ENCODE peak calls at places on chromosomes 2 and 18, in six cellular contexts. J is heart left ventricle, C is adrenal gland, Y is SJSA1, M is mesendoderm, W is astrocyte of the spinal cord. F is an unnamed sample.

GRCh38 chr2:144695661-144696060 is 175.7 kb upstream of the ZEB2 start:
- DNase-seq in J (no peak), C (no peak), Y (no peak), M (no peak), W (no peak), F (no peak)

GRCh38 chr2:23386422-23387220 is 1.6 kb downstream of the KLHL29 start:
- DNase-seq in J (peak), C (peak), Y (no peak), M (peak), W (peak), F (no peak)

GRCh38 chr2:163681765-163682164 is 54.0 kb downstream of the FIGN start:
- DNase-seq in J (peak), C (peak), Y (no peak), M (no peak), W (peak), F (peak)

GRCh38 chr2:214465386-214466146 is 54.7 kb downstream of the VWC2L start:
- DNase-seq in J (peak), C (no peak), Y (no peak), M (peak), W (peak), F (no peak)

GRCh38 chr2:230665263-230665691 is 47.4 kb upstream of the CAB39 start:
- DNase-seq in J (no peak), C (no peak), Y (no peak), M (no peak), W (no peak), F (no peak)

GRCh38 chr2:24875272-24875671 is 44.8 kb downstream of the ADCY3 start:
- DNase-seq in J (no peak), C (no peak), Y (no peak), M (no peak), W (peak), F (no peak)

GRCh38 chr2:145184741-145185671 is 665.1 kb upstream of the ZEB2 start:
- DNase-seq in J (no peak), C (no peak), Y (no peak), M (no peak), W (peak), F (no peak)

GRCh38 chr2:190069936-190070696 is 7.6 kb upstream of the MSTN start:
- DNase-seq in J (no peak), C (peak), Y (no peak), M (peak), W (peak), F (peak)

GRCh38 chr2:234251326-234252271 is 201.1 kb downstream of the SPP2 start:
- DNase-seq in J (no peak), C (no peak), Y (peak), M (no peak), W (peak), F (peak)

GRCh38 chr2:159131882-159132281 is 154.6 kb downstream of the WDSUB1 start:
- DNase-seq in J (no peak), C (no peak), Y (peak), M (peak), W (peak), F (peak)

GRCh38 chr18:63452273-63452672 is 24.5 kb upstream of the SERPINB5 start:
- DNase-seq in J (no peak), C (no peak), Y (no peak), M (no peak), W (no peak), F (no peak)

GRCh38 chr2:190959911-190960788 is 53.8 kb downstream of the STAT1 start:
- DNase-seq in J (no peak), C (no peak), Y (no peak), M (no peak), W (no peak), F (no peak)

GRCh38 chr18:79608535-79608934 is 71.1 kb upstream of the CTDP1 start:
- DNase-seq in J (peak), C (no peak), Y (no peak), M (no peak), W (no peak), F (no peak)

GRCh38 chr2:166419616-166419934 is 43.8 kb upstream of the SCN9A start:
- DNase-seq in J (no peak), C (no peak), Y (no peak), M (peak), W (peak), F (peak)

GRCh38 chr2:207770602-207771404 is 1.1 kb upstream of the FZD5 start:
- DNase-seq in J (peak), C (peak), Y (no peak), M (peak), W (no peak), F (no peak)

GRCh38 chr2:239234151-239234825 is 166.5 kb downstream of the HDAC4 start:
- DNase-seq in J (no peak), C (peak), Y (no peak), M (no peak), W (no peak), F (no peak)

GRCh38 chr2:239236043-239236807 is 164.6 kb downstream of the HDAC4 start:
- DNase-seq in J (no peak), C (peak), Y (no peak), M (no peak), W (no peak), F (no peak)

GRCh38 chr2:239233576-239233975 is 167.2 kb downstream of the HDAC4 start:
- DNase-seq in J (no peak), C (peak), Y (no peak), M (no peak), W (no peak), F (no peak)

GRCh38 chr2:239235311-239235710 is 165.5 kb downstream of the HDAC4 start:
- DNase-seq in J (no peak), C (peak), Y (no peak), M (no peak), W (no peak), F (no peak)

GRCh38 chr2:239234826-239235175 is 166.0 kb downstream of the HDAC4 start:
- DNase-seq in J (no peak), C (no peak), Y (no peak), M (no peak), W (no peak), F (no peak)
- H3K4me3 ChIP-seq in J (no peak), C (no peak), Y (no peak), M (no peak), W (no peak), F (no peak)

DNA sequence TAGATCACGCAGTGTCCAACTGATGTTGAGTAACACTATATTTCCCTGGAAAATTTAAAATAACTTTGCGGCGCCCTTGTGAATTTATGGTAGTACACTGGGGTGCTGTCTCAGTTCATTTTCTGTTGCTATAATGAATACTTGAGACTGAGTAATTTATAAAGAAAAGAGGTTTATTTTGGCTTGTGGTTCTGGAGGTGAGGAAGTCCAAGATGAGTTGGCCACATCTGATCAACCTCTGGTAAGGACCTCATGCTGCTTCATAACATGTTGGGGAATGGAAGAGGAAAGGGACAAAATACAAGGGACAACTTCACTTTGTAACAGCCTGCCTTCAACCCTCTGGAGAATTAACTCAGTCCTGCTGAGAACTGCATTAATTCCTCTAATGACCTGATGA is 36.4 kb downstream of the ACTR3 start:
- DNase-seq in J (no peak), C (no peak), Y (no peak), M (no peak), W (no peak), F (no peak)
- H3K4me3 ChIP-seq in J (no peak), C (no peak), Y (no peak), M (no peak), W (no peak), F (no peak)

GRCh38 chr2:226865273-226865672 is 29.4 kb downstream of the RHBDD1 start:
- DNase-seq in J (no peak), C (no peak), Y (no peak), M (no peak), W (no peak), F (no peak)

GRCh38 chr2:226869371-226869770 is 33.5 kb downstream of the RHBDD1 start:
- DNase-seq in J (no peak), C (no peak), Y (no peak), M (no peak), W (peak), F (no peak)

GRCh38 chr2:226873826-226874225 is 38.0 kb downstream of the RHBDD1 start:
- DNase-seq in J (no peak), C (no peak), Y (no peak), M (no peak), W (no peak), F (no peak)

GRCh38 chr2:226873051-226873620 is 37.3 kb downstream of the RHBDD1 start:
- DNase-seq in J (no peak), C (no peak), Y (no peak), M (no peak), W (peak), F (no peak)

GRCh38 chr2:226868331-226868730 is 32.5 kb downstream of the RHBDD1 start:
- DNase-seq in J (no peak), C (no peak), Y (no peak), M (no peak), W (peak), F (no peak)
- H3K4me3 ChIP-seq in J (no peak), C (no peak), Y (no peak), M (no peak), W (no peak), F (no peak)

DNA sequence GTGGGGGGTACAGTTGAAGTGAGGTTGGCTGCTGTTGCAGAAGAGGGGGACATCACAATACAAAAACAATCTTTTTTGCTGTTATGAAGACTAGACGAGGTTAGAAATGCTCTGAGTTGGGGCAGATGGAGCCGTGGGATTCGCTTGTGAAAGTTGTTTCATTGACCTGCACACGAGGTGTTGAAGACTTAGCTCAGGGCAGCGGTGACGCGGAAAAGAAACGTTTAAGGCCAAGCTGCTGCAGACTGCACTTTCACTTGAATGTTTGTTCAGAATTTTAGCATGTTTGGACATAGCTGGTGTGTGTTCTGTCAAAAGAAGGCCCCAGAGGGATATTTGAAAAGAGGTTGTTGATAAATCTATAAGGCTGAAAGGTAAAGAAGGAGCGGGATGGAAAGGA is 46.3 kb downstream of the MTCL1 start:
- DNase-seq in J (no peak), C (no peak), Y (no peak), M (no peak), W (no peak), F (no peak)
- H3K4me3 ChIP-seq in J (no peak), C (no peak), Y (no peak), M (no peak), W (no peak), F (no peak)

DNA sequence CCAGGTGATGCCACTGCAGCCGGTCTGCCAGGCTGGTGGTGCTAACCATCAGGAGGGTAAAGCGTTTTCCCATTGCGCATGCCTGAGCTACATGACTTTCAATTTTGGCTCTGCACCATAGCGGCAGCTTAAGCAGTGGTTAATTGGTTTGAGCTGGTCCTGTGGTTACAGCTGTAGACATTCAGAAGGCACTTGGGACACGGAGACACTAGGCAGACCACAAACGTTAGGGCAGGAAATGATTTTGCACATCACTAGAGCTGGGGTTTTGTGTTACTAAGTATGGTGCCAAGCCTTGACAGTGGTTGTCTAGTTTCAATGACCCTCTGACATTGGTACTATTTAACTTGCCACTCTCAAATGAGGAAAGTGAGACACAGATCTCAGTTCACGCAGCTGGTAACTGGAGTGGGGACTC is 28.9 kb upstream of the CNOT11 start:
- DNase-seq in J (no peak), C (no peak), Y (no peak), M (no peak), W (no peak), F (no peak)
- H3K4me3 ChIP-seq in J (no peak), C (no peak), Y (no peak), M (no peak), W (no peak), F (no peak)

DNA sequence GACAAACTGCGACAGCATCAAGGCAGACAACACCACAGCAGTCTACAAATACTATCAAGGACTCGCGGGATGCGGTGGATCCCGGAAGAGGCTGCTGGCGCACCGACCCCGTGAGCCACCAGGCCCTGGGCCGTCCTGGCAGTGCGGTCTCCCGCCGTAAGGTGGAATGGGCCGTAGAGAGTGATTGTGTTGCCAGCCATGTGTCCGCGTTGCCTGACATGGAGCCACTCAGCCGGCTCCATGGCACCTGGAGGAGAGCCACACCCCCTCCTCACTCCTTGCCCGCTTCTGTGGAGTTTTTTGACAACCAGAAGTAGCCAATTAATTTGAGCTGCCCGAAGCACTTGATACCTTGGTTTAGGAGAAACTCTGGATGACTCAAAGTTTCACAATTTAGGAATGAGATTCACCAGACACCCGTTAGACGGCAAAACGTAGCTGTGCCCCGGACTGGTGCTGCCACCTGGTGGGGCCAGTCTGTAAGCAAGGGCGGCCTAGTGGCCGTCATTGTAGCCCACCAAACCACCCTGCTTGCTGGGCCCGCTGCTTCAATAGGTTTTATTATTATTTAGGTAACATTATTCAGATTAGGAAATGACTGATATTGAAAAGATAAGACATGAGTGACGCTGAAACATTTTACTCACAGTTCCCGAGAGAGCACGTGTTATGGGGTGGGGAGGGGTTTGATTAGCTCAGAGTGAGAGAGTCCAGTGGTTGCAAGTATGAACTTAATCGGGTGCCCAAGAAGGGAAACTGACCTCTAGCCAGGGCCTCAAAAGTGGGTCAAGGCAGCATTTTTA is 10.2 kb upstream of the IMP4 start:
- DNase-seq in J (peak), C (peak), Y (peak), M (peak), W (peak), F (peak)
- H3K4me3 ChIP-seq in J (no peak), C (no peak), Y (no peak), M (no peak), W (no peak), F (no peak)

DNA sequence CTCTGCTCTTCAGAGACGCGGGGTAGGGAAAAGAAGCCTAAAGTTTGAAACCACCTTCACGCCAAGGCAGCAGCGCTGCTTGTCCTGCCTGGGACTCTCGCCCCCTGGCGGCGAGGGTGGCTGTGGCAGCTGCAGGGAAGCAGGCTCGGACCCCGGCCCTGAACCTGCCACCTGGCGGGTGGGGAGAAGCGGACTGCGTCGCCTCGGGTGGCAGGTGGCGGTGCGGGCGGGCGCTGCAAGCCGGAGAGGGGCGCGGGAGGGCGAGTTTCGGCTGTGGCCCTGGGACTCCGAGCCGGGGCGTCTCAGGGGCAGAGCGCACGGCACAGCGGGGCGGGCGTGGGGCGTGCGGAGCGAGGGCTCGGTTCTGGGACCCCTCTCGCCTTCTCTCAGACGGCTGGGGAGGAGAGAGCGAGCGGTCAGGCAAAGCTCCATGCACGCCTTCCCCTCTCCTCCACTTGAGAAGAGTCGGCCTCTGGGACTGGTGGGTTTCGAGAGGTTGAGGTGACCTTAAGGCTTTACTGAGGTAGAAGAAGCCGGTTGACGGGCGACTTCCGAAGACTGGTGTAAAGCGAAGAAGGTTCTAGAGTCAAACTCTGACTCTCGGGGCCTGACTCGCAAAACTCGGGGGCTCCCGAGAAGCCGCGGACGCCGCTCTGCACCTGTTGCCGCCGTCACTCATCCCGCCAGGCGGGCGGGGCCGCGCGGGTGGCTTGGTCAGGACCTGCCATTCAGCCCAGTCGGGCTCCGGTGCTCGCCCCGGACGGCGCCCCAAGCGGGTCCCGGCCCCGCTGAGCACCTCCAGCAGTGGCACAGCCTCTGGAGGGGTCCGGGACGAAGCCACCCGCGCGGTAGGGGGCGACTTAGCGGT is 1.1 kb upstream of the BOLL start:
- DNase-seq in J (peak), C (peak), Y (peak), M (peak), W (no peak), F (no peak)
- H3K4me3 ChIP-seq in J (peak), C (no peak), Y (no peak), M (no peak), W (peak), F (peak)

F was measured in skeletal muscle cell.